ENCODE peak calls at places on chromosomes 11 and 22, in nine cellular contexts. One of them, this sample, is unnamed.

GRCh38 chr22:46003271-46004091 is 26.5 kb upstream of the WNT7B start:
- DNase-seq in uterus: no peak
- DNase-seq in transverse colon: no peak
- DNase-seq in heart left ventricle: peak; percentile 24
- DNase-seq in breast epithelium: no peak
- DNase-seq in esophagus squamous epithelium: no peak
- DNase-seq in upper lobe of left lung: no peak
- DNase-seq in A549: no peak
- DNase-seq in adrenal gland: peak; percentile 79
- DNase-seq in this sample: no peak

GRCh38 chr11:68632802-68633201 is 51.5 kb upstream of the GAL start:
- DNase-seq in uterus: no peak
- DNase-seq in transverse colon: peak; percentile 64
- DNase-seq in heart left ventricle: no peak
- DNase-seq in breast epithelium: no peak
- DNase-seq in esophagus squamous epithelium: no peak
- DNase-seq in upper lobe of left lung: no peak
- DNase-seq in A549: peak; percentile 80
- DNase-seq in adrenal gland: peak; percentile 64
- DNase-seq in this sample: no peak

GRCh38 chr11:81995907-81996306 is 737.8 kb downstream of the FAM181B start:
- DNase-seq in uterus: no peak
- DNase-seq in transverse colon: no peak
- DNase-seq in heart left ventricle: no peak
- DNase-seq in breast epithelium: no peak
- DNase-seq in esophagus squamous epithelium: no peak
- DNase-seq in upper lobe of left lung: peak; percentile 43
- DNase-seq in A549: no peak
- DNase-seq in adrenal gland: no peak
- DNase-seq in this sample: no peak

GRCh38 chr11:46564459-46564858 is 29.4 kb downstream of the AMBRA1 start:
- DNase-seq in uterus: no peak
- DNase-seq in transverse colon: no peak
- DNase-seq in heart left ventricle: no peak
- DNase-seq in breast epithelium: no peak
- DNase-seq in esophagus squamous epithelium: no peak
- DNase-seq in upper lobe of left lung: no peak
- DNase-seq in A549: no peak
- DNase-seq in adrenal gland: no peak
- DNase-seq in this sample: no peak

GRCh38 chr22:22697377-22698120 is 53.1 kb downstream of the GGTLC2 start:
- DNase-seq in uterus: no peak
- DNase-seq in transverse colon: no peak
- DNase-seq in heart left ventricle: no peak
- DNase-seq in breast epithelium: no peak
- DNase-seq in esophagus squamous epithelium: no peak
- DNase-seq in upper lobe of left lung: peak; percentile 34
- DNase-seq in A549: no peak
- DNase-seq in adrenal gland: peak; percentile 14
- DNase-seq in this sample: no peak

GRCh38 chr11:115208808-115209259 is 295.4 kb downstream of the CADM1 start:
- DNase-seq in uterus: no peak
- DNase-seq in transverse colon: no peak
- DNase-seq in heart left ventricle: no peak
- DNase-seq in breast epithelium: no peak
- DNase-seq in esophagus squamous epithelium: no peak
- DNase-seq in upper lobe of left lung: no peak
- DNase-seq in A549: no peak
- DNase-seq in adrenal gland: no peak
- DNase-seq in this sample: no peak

GRCh38 chr22:45202333-45203149 is 38.2 kb downstream of the KIAA0930 start:
- DNase-seq in uterus: no peak
- DNase-seq in transverse colon: no peak
- DNase-seq in heart left ventricle: no peak
- DNase-seq in breast epithelium: peak; percentile 35
- DNase-seq in esophagus squamous epithelium: no peak
- DNase-seq in upper lobe of left lung: peak; percentile 80
- DNase-seq in A549: no peak
- DNase-seq in adrenal gland: peak; percentile 79
- DNase-seq in this sample: no peak

GRCh38 chr22:30947821-30948454 is 20.6 kb downstream of the MORC2 start:
- DNase-seq in uterus: no peak
- DNase-seq in transverse colon: no peak
- DNase-seq in heart left ventricle: no peak
- DNase-seq in breast epithelium: no peak
- DNase-seq in esophagus squamous epithelium: no peak
- DNase-seq in upper lobe of left lung: no peak
- DNase-seq in A549: peak; percentile 46
- DNase-seq in adrenal gland: no peak
- DNase-seq in this sample: no peak

GRCh38 chr11:34416746-34417145 is 22.0 kb upstream of the CAT start:
- DNase-seq in uterus: no peak
- DNase-seq in transverse colon: no peak
- DNase-seq in heart left ventricle: no peak
- DNase-seq in breast epithelium: no peak
- DNase-seq in esophagus squamous epithelium: no peak
- DNase-seq in upper lobe of left lung: no peak
- DNase-seq in A549: no peak
- DNase-seq in adrenal gland: no peak
- DNase-seq in this sample: no peak

GRCh38 chr11:62456630-62457029 is 37.8 kb downstream of the SCGB1A1 start:
- DNase-seq in uterus: no peak
- DNase-seq in transverse colon: no peak
- DNase-seq in heart left ventricle: no peak
- DNase-seq in breast epithelium: peak; percentile 73
- DNase-seq in esophagus squamous epithelium: no peak
- DNase-seq in upper lobe of left lung: no peak
- DNase-seq in A549: no peak
- DNase-seq in adrenal gland: no peak
- DNase-seq in this sample: no peak

GRCh38 chr11:83280256-83280655 is 5.9 kb downstream of the CCDC90B start:
- DNase-seq in uterus: no peak
- DNase-seq in transverse colon: no peak
- DNase-seq in heart left ventricle: no peak
- DNase-seq in breast epithelium: no peak
- DNase-seq in esophagus squamous epithelium: no peak
- DNase-seq in upper lobe of left lung: no peak
- DNase-seq in A549: no peak
- DNase-seq in adrenal gland: no peak
- DNase-seq in this sample: no peak

GRCh38 chr22:37675930-37676571 is 615 bp downstream of the LGALS1 start:
- DNase-seq in uterus: peak; percentile 55
- DNase-seq in transverse colon: peak; percentile 50
- DNase-seq in heart left ventricle: peak; percentile 73
- DNase-seq in breast epithelium: no peak
- DNase-seq in esophagus squamous epithelium: no peak
- DNase-seq in upper lobe of left lung: no peak
- DNase-seq in A549: peak; percentile 24
- DNase-seq in adrenal gland: peak; percentile 75
- DNase-seq in this sample: peak; percentile 96

GRCh38 chr22:37676691-37677627 is 1.5 kb downstream of the LGALS1 start:
- DNase-seq in uterus: peak; percentile 96
- DNase-seq in transverse colon: peak; percentile 93
- DNase-seq in heart left ventricle: peak; percentile 88
- DNase-seq in breast epithelium: peak; percentile 90
- DNase-seq in esophagus squamous epithelium: peak; percentile 71
- DNase-seq in upper lobe of left lung: peak; percentile 93
- DNase-seq in A549: peak; percentile 83
- DNase-seq in adrenal gland: peak; percentile 93
- DNase-seq in this sample: peak; percentile 89

GRCh38 chr22:37674248-37674647 is 1.2 kb upstream of the LGALS1 start:
- DNase-seq in uterus: no peak
- DNase-seq in transverse colon: no peak
- DNase-seq in heart left ventricle: no peak
- DNase-seq in breast epithelium: no peak
- DNase-seq in esophagus squamous epithelium: no peak
- DNase-seq in upper lobe of left lung: no peak
- DNase-seq in A549: no peak
- DNase-seq in adrenal gland: no peak
- DNase-seq in this sample: no peak

GRCh38 chr22:37672920-37673453 is 2.4 kb upstream of the LGALS1 start:
- DNase-seq in uterus: no peak
- DNase-seq in transverse colon: peak; percentile 49
- DNase-seq in heart left ventricle: no peak
- DNase-seq in breast epithelium: no peak
- DNase-seq in esophagus squamous epithelium: no peak
- DNase-seq in upper lobe of left lung: no peak
- DNase-seq in A549: no peak
- DNase-seq in adrenal gland: no peak
- DNase-seq in this sample: no peak

GRCh38 chr22:37674951-37675929 is at the start of gene LGALS1:
- DNase-seq in uterus: peak; percentile 100
- DNase-seq in transverse colon: peak; percentile 95
- DNase-seq in heart left ventricle: peak; percentile 98
- DNase-seq in breast epithelium: peak; percentile 96
- DNase-seq in esophagus squamous epithelium: no peak
- DNase-seq in upper lobe of left lung: peak; percentile 94
- DNase-seq in A549: peak; percentile 92
- DNase-seq in adrenal gland: peak; percentile 98
- DNase-seq in this sample: peak; percentile 90
- TF ChIP-seq POLR2A in uterus: peak; percentile 74
- TF ChIP-seq POLR2A in transverse colon: peak; percentile 61
- TF ChIP-seq POLR2A in heart left ventricle: peak; percentile 53
- TF ChIP-seq POLR2A in breast epithelium: no peak
- TF ChIP-seq POLR2A in esophagus squamous epithelium: no peak
- TF ChIP-seq POLR2A in upper lobe of left lung: no peak
- TF ChIP-seq POLR2A in A549: peak; percentile 64
- TF ChIP-seq POLR2A in adrenal gland: peak; percentile 63
- TF ChIP-seq POLR2A in this sample: peak; percentile 42

DNA sequence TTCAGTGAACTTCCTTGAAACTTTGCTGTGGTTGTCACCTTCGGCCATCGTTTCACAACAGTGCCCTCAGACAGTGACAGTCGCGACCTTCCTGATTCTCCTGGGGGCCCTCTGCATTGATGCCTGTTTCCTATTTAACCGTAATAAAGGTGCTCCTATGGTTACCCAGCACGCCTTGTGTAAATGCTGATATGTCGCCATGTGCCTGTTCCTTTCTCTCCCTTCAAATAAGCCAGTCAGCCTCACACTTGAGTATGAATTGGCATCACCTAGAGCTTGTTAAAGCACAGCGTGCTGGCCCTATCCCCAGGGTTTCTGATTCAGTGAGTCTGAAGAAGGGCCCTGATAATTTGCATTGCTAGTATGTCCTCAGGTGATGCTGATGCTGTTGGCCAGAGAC is 104.8 kb downstream of the MICAL2 start:
- DNase-seq in uterus: no peak
- DNase-seq in transverse colon: no peak
- DNase-seq in heart left ventricle: no peak
- DNase-seq in breast epithelium: no peak
- DNase-seq in esophagus squamous epithelium: no peak
- DNase-seq in upper lobe of left lung: no peak
- DNase-seq in A549: no peak
- DNase-seq in adrenal gland: no peak
- DNase-seq in this sample: no peak
- H3K27ac ChIP-seq in uterus: no peak overlapping the region
- H3K27ac ChIP-seq in transverse colon: no peak overlapping the region
- H3K27ac ChIP-seq in heart left ventricle: no peak overlapping the region
- H3K27ac ChIP-seq in breast epithelium: no peak overlapping the region
- H3K27ac ChIP-seq in esophagus squamous epithelium: peak overlapping the region; percentile 45
- H3K27ac ChIP-seq in upper lobe of left lung: peak overlapping the region; percentile 17
- H3K27ac ChIP-seq in A549: no peak overlapping the region
- H3K27ac ChIP-seq in adrenal gland: peak overlapping the region; percentile 0
- H3K27ac ChIP-seq in this sample: no peak overlapping the region

GRCh38 chr11:393219-394033 is 583 bp upstream of the PKP3 start:
- DNase-seq in uterus: no peak
- DNase-seq in transverse colon: peak; percentile 68
- DNase-seq in heart left ventricle: no peak
- DNase-seq in breast epithelium: peak; percentile 87
- DNase-seq in esophagus squamous epithelium: no peak
- DNase-seq in upper lobe of left lung: peak; percentile 85
- DNase-seq in A549: peak; percentile 77
- DNase-seq in adrenal gland: no peak
- DNase-seq in this sample: no peak
- H3K4me3 ChIP-seq in uterus: no peak overlapping the region
- H3K4me3 ChIP-seq in transverse colon: no peak overlapping the region
- H3K4me3 ChIP-seq in heart left ventricle: peak overlapping the region; percentile 35
- H3K4me3 ChIP-seq in breast epithelium: peak overlapping the region; percentile 79
- H3K4me3 ChIP-seq in esophagus squamous epithelium: peak overlapping the region; percentile 74
- H3K4me3 ChIP-seq in upper lobe of left lung: no peak overlapping the region
- H3K4me3 ChIP-seq in A549: peak overlapping the region; percentile 64
- H3K4me3 ChIP-seq in adrenal gland: no peak overlapping the region
- H3K4me3 ChIP-seq in this sample: no peak overlapping the region

GRCh38 chr11:126268708-126269579 is at the start of the genes FOXRED1 and SRPRA:
- DNase-seq in uterus: peak; percentile 99
- DNase-seq in transverse colon: peak; percentile 100
- DNase-seq in heart left ventricle: peak; percentile 100
- DNase-seq in breast epithelium: peak; percentile 100
- DNase-seq in esophagus squamous epithelium: peak; percentile 99
- DNase-seq in upper lobe of left lung: peak; percentile 100
- DNase-seq in A549: peak; percentile 97
- DNase-seq in adrenal gland: peak; percentile 100
- DNase-seq in this sample: peak; percentile 100
- TF ChIP-seq POLR2A in uterus: peak; percentile 83
- TF ChIP-seq POLR2A in transverse colon: peak; percentile 90
- TF ChIP-seq POLR2A in heart left ventricle: peak; percentile 78
- TF ChIP-seq POLR2A in breast epithelium: peak; percentile 76
- TF ChIP-seq POLR2A in esophagus squamous epithelium: no peak
- TF ChIP-seq POLR2A in upper lobe of left lung: peak; percentile 81
- TF ChIP-seq POLR2A in A549: peak; percentile 69
- TF ChIP-seq POLR2A in adrenal gland: peak; percentile 85
- TF ChIP-seq POLR2A in this sample: peak; percentile 88

GRCh38 chr22:29934596-29934995 is 51.6 kb downstream of the MTMR3 start:
- DNase-seq in uterus: no peak
- DNase-seq in transverse colon: no peak
- DNase-seq in heart left ventricle: no peak
- DNase-seq in breast epithelium: no peak
- DNase-seq in esophagus squamous epithelium: no peak
- DNase-seq in upper lobe of left lung: no peak
- DNase-seq in A549: no peak
- DNase-seq in adrenal gland: no peak
- DNase-seq in this sample: no peak
- H3K27ac ChIP-seq in uterus: no peak overlapping the region
- H3K27ac ChIP-seq in transverse colon: no peak overlapping the region
- H3K27ac ChIP-seq in heart left ventricle: no peak overlapping the region
- H3K27ac ChIP-seq in breast epithelium: no peak overlapping the region
- H3K27ac ChIP-seq in esophagus squamous epithelium: no peak overlapping the region
- H3K27ac ChIP-seq in upper lobe of left lung: no peak overlapping the region
- H3K27ac ChIP-seq in A549: no peak overlapping the region
- H3K27ac ChIP-seq in adrenal gland: no peak overlapping the region
- H3K27ac ChIP-seq in this sample: no peak overlapping the region

DNA sequence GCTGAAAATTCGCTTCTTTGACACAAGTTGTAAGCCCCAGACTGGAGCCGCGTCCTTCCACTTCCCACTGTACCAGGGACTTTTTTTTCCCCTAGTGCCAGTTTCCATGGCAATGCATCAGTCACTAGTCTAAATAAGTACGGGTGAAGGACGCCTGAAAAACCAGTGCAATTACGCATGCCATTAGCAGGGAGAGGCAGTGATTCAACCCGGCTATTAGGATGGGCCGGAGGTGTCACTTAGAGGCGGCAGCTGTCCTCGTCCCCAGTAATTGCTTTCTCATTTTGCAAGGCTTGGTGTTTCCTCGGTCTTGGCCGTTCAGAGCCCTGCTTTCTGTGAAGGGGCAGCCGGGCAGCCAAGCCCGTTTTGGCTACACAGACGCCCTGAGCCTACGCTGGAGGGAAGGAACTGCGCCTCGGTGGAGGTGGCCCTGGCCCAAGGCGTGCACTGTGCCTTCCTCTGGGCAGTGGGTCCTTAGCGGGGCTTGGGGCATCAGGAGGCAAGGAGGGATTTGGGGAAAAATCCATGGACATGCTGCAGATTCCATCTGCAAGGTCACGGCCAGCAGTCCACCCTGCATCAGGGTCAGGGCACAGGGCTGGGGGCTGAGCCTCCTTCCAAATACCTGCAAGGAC is 319.7 kb downstream of the CTTN start:
- DNase-seq in uterus: no peak
- DNase-seq in transverse colon: no peak
- DNase-seq in heart left ventricle: no peak
- DNase-seq in breast epithelium: no peak
- DNase-seq in esophagus squamous epithelium: no peak
- DNase-seq in upper lobe of left lung: no peak
- DNase-seq in A549: no peak
- DNase-seq in adrenal gland: peak; percentile 62
- DNase-seq in this sample: no peak
- H3K4me3 ChIP-seq in uterus: no peak overlapping the region
- H3K4me3 ChIP-seq in transverse colon: no peak overlapping the region
- H3K4me3 ChIP-seq in heart left ventricle: no peak overlapping the region
- H3K4me3 ChIP-seq in breast epithelium: no peak overlapping the region
- H3K4me3 ChIP-seq in esophagus squamous epithelium: no peak overlapping the region
- H3K4me3 ChIP-seq in upper lobe of left lung: no peak overlapping the region
- H3K4me3 ChIP-seq in A549: no peak overlapping the region
- H3K4me3 ChIP-seq in adrenal gland: peak overlapping the region; percentile 4
- H3K4me3 ChIP-seq in this sample: no peak overlapping the region

This sample was measured in right lobe of liver.